ENCODE peak calls at places on chromosomes 12 and 14, in six cellular contexts. One of them, this sample, is unnamed.

GRCh38 chr14:60862283-60862682 is 118.6 kb downstream of the TRMT5 start:
- DNase-seq in NCI-H748 treated with DMSO at 0.1 percent for 48 hours: peak; percentile 79
- DNase-seq in uterus: peak; percentile 61
- DNase-seq in mammary epithelial cell: peak; percentile 14
- DNase-seq in activated CD4-positive, CD25-positive, alpha-beta regulatory T cell: no peak
- DNase-seq in RWPE1: no peak
- DNase-seq in this sample: no peak

GRCh38 chr14:101276309-101277091 is 284.8 kb upstream of the DIO3 start:
- DNase-seq in NCI-H748 treated with DMSO at 0.1 percent for 48 hours: no peak
- DNase-seq in uterus: no peak
- DNase-seq in mammary epithelial cell: no peak
- DNase-seq in activated CD4-positive, CD25-positive, alpha-beta regulatory T cell: no peak
- DNase-seq in RWPE1: no peak
- DNase-seq in this sample: no peak

GRCh38 chr12:119444462-119445044 is 110.0 kb downstream of the CCDC60 start:
- DNase-seq in NCI-H748 treated with DMSO at 0.1 percent for 48 hours: peak; percentile 27
- DNase-seq in uterus: no peak
- DNase-seq in mammary epithelial cell: peak; percentile 3
- DNase-seq in activated CD4-positive, CD25-positive, alpha-beta regulatory T cell: no peak
- DNase-seq in RWPE1: peak; percentile 38
- DNase-seq in this sample: peak; percentile 21

GRCh38 chr12:2396448-2396871 is 343.7 kb downstream of the CACNA1C start:
- DNase-seq in NCI-H748 treated with DMSO at 0.1 percent for 48 hours: no peak
- DNase-seq in uterus: peak; percentile 47
- DNase-seq in mammary epithelial cell: no peak
- DNase-seq in activated CD4-positive, CD25-positive, alpha-beta regulatory T cell: no peak
- DNase-seq in RWPE1: no peak
- DNase-seq in this sample: no peak

GRCh38 chr14:71834308-71835204 is 97.7 kb upstream of the RGS6 start:
- DNase-seq in NCI-H748 treated with DMSO at 0.1 percent for 48 hours: no peak
- DNase-seq in uterus: no peak
- DNase-seq in mammary epithelial cell: no peak
- DNase-seq in activated CD4-positive, CD25-positive, alpha-beta regulatory T cell: no peak
- DNase-seq in RWPE1: no peak
- DNase-seq in this sample: no peak

GRCh38 chr12:40016960-40017359 is 88.9 kb downstream of the SLC2A13 start:
- DNase-seq in NCI-H748 treated with DMSO at 0.1 percent for 48 hours: no peak
- DNase-seq in uterus: no peak
- DNase-seq in mammary epithelial cell: no peak
- DNase-seq in activated CD4-positive, CD25-positive, alpha-beta regulatory T cell: no peak
- DNase-seq in RWPE1: no peak
- DNase-seq in this sample: no peak

GRCh38 chr14:95077380-95077779 is 79.9 kb downstream of the DICER1 start:
- DNase-seq in NCI-H748 treated with DMSO at 0.1 percent for 48 hours: no peak
- DNase-seq in uterus: no peak
- DNase-seq in mammary epithelial cell: no peak
- DNase-seq in activated CD4-positive, CD25-positive, alpha-beta regulatory T cell: no peak
- DNase-seq in RWPE1: no peak
- DNase-seq in this sample: no peak

GRCh38 chr14:94361682-94362081 is 26.7 kb downstream of the SERPINA1 start:
- DNase-seq in NCI-H748 treated with DMSO at 0.1 percent for 48 hours: no peak
- DNase-seq in uterus: no peak
- DNase-seq in mammary epithelial cell: no peak
- DNase-seq in activated CD4-positive, CD25-positive, alpha-beta regulatory T cell: no peak
- DNase-seq in RWPE1: no peak
- DNase-seq in this sample: no peak

GRCh38 chr14:20377171-20377570 is 33.7 kb downstream of the PARP2 start:
- DNase-seq in NCI-H748 treated with DMSO at 0.1 percent for 48 hours: no peak
- DNase-seq in uterus: no peak
- DNase-seq in mammary epithelial cell: no peak
- DNase-seq in activated CD4-positive, CD25-positive, alpha-beta regulatory T cell: no peak
- DNase-seq in RWPE1: no peak
- DNase-seq in this sample: no peak

GRCh38 chr12:31387466-31387865 is 61.5 kb upstream of the SINHCAF start:
- DNase-seq in NCI-H748 treated with DMSO at 0.1 percent for 48 hours: no peak
- DNase-seq in uterus: no peak
- DNase-seq in mammary epithelial cell: peak; percentile 39
- DNase-seq in activated CD4-positive, CD25-positive, alpha-beta regulatory T cell: no peak
- DNase-seq in RWPE1: no peak
- DNase-seq in this sample: no peak

GRCh38 chr14:59274991-59275391 is 86.5 kb downstream of the DAAM1 start:
- DNase-seq in NCI-H748 treated with DMSO at 0.1 percent for 48 hours: no peak
- DNase-seq in uterus: no peak
- DNase-seq in mammary epithelial cell: peak; percentile 57
- DNase-seq in activated CD4-positive, CD25-positive, alpha-beta regulatory T cell: no peak
- DNase-seq in RWPE1: no peak
- DNase-seq in this sample: no peak

GRCh38 chr12:8590842-8591545 is 21.7 kb downstream of the AICDA start:
- DNase-seq in NCI-H748 treated with DMSO at 0.1 percent for 48 hours: no peak
- DNase-seq in uterus: no peak
- DNase-seq in mammary epithelial cell: peak; percentile 40
- DNase-seq in activated CD4-positive, CD25-positive, alpha-beta regulatory T cell: no peak
- DNase-seq in RWPE1: no peak
- DNase-seq in this sample: no peak

GRCh38 chr14:100534528-100535286 is 52.5 kb downstream of the BEGAIN start:
- DNase-seq in NCI-H748 treated with DMSO at 0.1 percent for 48 hours: no peak
- DNase-seq in uterus: peak; percentile 27
- DNase-seq in mammary epithelial cell: no peak
- DNase-seq in activated CD4-positive, CD25-positive, alpha-beta regulatory T cell: no peak
- DNase-seq in RWPE1: no peak
- DNase-seq in this sample: no peak

GRCh38 chr12:105993766-105994165 is 145.0 kb downstream of the NUAK1 start:
- DNase-seq in NCI-H748 treated with DMSO at 0.1 percent for 48 hours: no peak
- DNase-seq in uterus: no peak
- DNase-seq in mammary epithelial cell: no peak
- DNase-seq in activated CD4-positive, CD25-positive, alpha-beta regulatory T cell: no peak
- DNase-seq in RWPE1: no peak
- DNase-seq in this sample: no peak

GRCh38 chr14:104007121-104007520 is 64.8 kb upstream of the RD3L start:
- DNase-seq in NCI-H748 treated with DMSO at 0.1 percent for 48 hours: no peak
- DNase-seq in uterus: no peak
- DNase-seq in mammary epithelial cell: no peak
- DNase-seq in activated CD4-positive, CD25-positive, alpha-beta regulatory T cell: no peak
- DNase-seq in RWPE1: no peak
- DNase-seq in this sample: no peak

GRCh38 chr12:63764481-63764880 is 15.2 kb upstream of the RXYLT1 start:
- DNase-seq in NCI-H748 treated with DMSO at 0.1 percent for 48 hours: no peak
- DNase-seq in uterus: no peak
- DNase-seq in mammary epithelial cell: no peak
- DNase-seq in activated CD4-positive, CD25-positive, alpha-beta regulatory T cell: no peak
- DNase-seq in RWPE1: no peak
- DNase-seq in this sample: no peak

GRCh38 chr12:127272864-127273263 is 994.1 kb upstream of the TMEM132C start:
- DNase-seq in NCI-H748 treated with DMSO at 0.1 percent for 48 hours: no peak
- DNase-seq in uterus: no peak
- DNase-seq in mammary epithelial cell: peak; percentile 97
- DNase-seq in activated CD4-positive, CD25-positive, alpha-beta regulatory T cell: no peak
- DNase-seq in RWPE1: peak; percentile 19
- DNase-seq in this sample: no peak

GRCh38 chr14:61179061-61179675 is 102.0 kb downstream of the TMEM30B start:
- DNase-seq in NCI-H748 treated with DMSO at 0.1 percent for 48 hours: no peak
- DNase-seq in uterus: no peak
- DNase-seq in mammary epithelial cell: no peak
- DNase-seq in activated CD4-positive, CD25-positive, alpha-beta regulatory T cell: no peak
- DNase-seq in RWPE1: no peak
- DNase-seq in this sample: no peak

GRCh38 chr12:75480469-75480949 is at the start of gene GLIPR1:
- DNase-seq in NCI-H748 treated with DMSO at 0.1 percent for 48 hours: no peak
- DNase-seq in uterus: peak; percentile 85
- DNase-seq in mammary epithelial cell: peak; percentile 95
- DNase-seq in activated CD4-positive, CD25-positive, alpha-beta regulatory T cell: peak; percentile 21
- DNase-seq in RWPE1: peak; percentile 87
- DNase-seq in this sample: peak; percentile 65

GRCh38 chr14:99676657-99677056 is 7.4 kb upstream of the CYP46A1 start:
- DNase-seq in NCI-H748 treated with DMSO at 0.1 percent for 48 hours: no peak
- DNase-seq in uterus: no peak
- DNase-seq in mammary epithelial cell: no peak
- DNase-seq in activated CD4-positive, CD25-positive, alpha-beta regulatory T cell: no peak
- DNase-seq in RWPE1: no peak
- DNase-seq in this sample: no peak

GRCh38 chr14:43306053-43306452 is 1201.0 kb downstream of the FSCB start:
- DNase-seq in NCI-H748 treated with DMSO at 0.1 percent for 48 hours: no peak
- DNase-seq in uterus: no peak
- DNase-seq in mammary epithelial cell: no peak
- DNase-seq in activated CD4-positive, CD25-positive, alpha-beta regulatory T cell: no peak
- DNase-seq in RWPE1: no peak
- DNase-seq in this sample: no peak

GRCh38 chr12:129657179-129657578 is 246.6 kb downstream of the TMEM132D start:
- DNase-seq in NCI-H748 treated with DMSO at 0.1 percent for 48 hours: peak; percentile 80
- DNase-seq in uterus: no peak
- DNase-seq in mammary epithelial cell: no peak
- DNase-seq in activated CD4-positive, CD25-positive, alpha-beta regulatory T cell: no peak
- DNase-seq in RWPE1: no peak
- DNase-seq in this sample: no peak

GRCh38 chr14:23365353-23366162 is 586 bp upstream of the EFS start:
- DNase-seq in NCI-H748 treated with DMSO at 0.1 percent for 48 hours: no peak
- DNase-seq in uterus: no peak
- DNase-seq in mammary epithelial cell: no peak
- DNase-seq in activated CD4-positive, CD25-positive, alpha-beta regulatory T cell: no peak
- DNase-seq in RWPE1: peak; percentile 37
- DNase-seq in this sample: no peak

GRCh38 chr12:44654641-44655625 is 221.2 kb downstream of the NELL2 start:
- DNase-seq in NCI-H748 treated with DMSO at 0.1 percent for 48 hours: no peak
- DNase-seq in uterus: no peak
- DNase-seq in mammary epithelial cell: no peak
- DNase-seq in activated CD4-positive, CD25-positive, alpha-beta regulatory T cell: no peak
- DNase-seq in RWPE1: no peak
- DNase-seq in this sample: no peak

GRCh38 chr14:74620497-74620921 is 8.5 kb upstream of the LTBP2 start:
- DNase-seq in NCI-H748 treated with DMSO at 0.1 percent for 48 hours: no peak
- DNase-seq in uterus: no peak
- DNase-seq in mammary epithelial cell: peak; percentile 99
- DNase-seq in activated CD4-positive, CD25-positive, alpha-beta regulatory T cell: no peak
- DNase-seq in RWPE1: peak; percentile 93
- DNase-seq in this sample: no peak

GRCh38 chr12:3611853-3612703 is 121.1 kb downstream of the PRMT8 start:
- DNase-seq in NCI-H748 treated with DMSO at 0.1 percent for 48 hours: no peak
- DNase-seq in uterus: no peak
- DNase-seq in mammary epithelial cell: no peak
- DNase-seq in activated CD4-positive, CD25-positive, alpha-beta regulatory T cell: no peak
- DNase-seq in RWPE1: no peak
- DNase-seq in this sample: no peak

GRCh38 chr12:51522696-51523095 is 68.3 kb upstream of the SCN8A start:
- DNase-seq in NCI-H748 treated with DMSO at 0.1 percent for 48 hours: no peak
- DNase-seq in uterus: no peak
- DNase-seq in mammary epithelial cell: no peak
- DNase-seq in activated CD4-positive, CD25-positive, alpha-beta regulatory T cell: no peak
- DNase-seq in RWPE1: no peak
- DNase-seq in this sample: no peak

GRCh38 chr12:108699955-108700563 is 31.3 kb downstream of the CORO1C start:
- DNase-seq in NCI-H748 treated with DMSO at 0.1 percent for 48 hours: no peak
- DNase-seq in uterus: no peak
- DNase-seq in mammary epithelial cell: no peak
- DNase-seq in activated CD4-positive, CD25-positive, alpha-beta regulatory T cell: no peak
- DNase-seq in RWPE1: no peak
- DNase-seq in this sample: no peak

GRCh38 chr12:91975891-91976290 is 169.8 kb downstream of the BTG1 start:
- DNase-seq in NCI-H748 treated with DMSO at 0.1 percent for 48 hours: no peak
- DNase-seq in uterus: no peak
- DNase-seq in mammary epithelial cell: no peak
- DNase-seq in activated CD4-positive, CD25-positive, alpha-beta regulatory T cell: no peak
- DNase-seq in RWPE1: no peak
- DNase-seq in this sample: no peak

GRCh38 chr12:54571166-54571856 is 17.1 kb downstream of the PPP1R1A start:
- DNase-seq in NCI-H748 treated with DMSO at 0.1 percent for 48 hours: no peak
- DNase-seq in uterus: no peak
- DNase-seq in mammary epithelial cell: no peak
- DNase-seq in activated CD4-positive, CD25-positive, alpha-beta regulatory T cell: no peak
- DNase-seq in RWPE1: no peak
- DNase-seq in this sample: no peak

GRCh38 chr14:34093878-34094277 is 143.0 kb upstream of the EGLN3 start:
- DNase-seq in NCI-H748 treated with DMSO at 0.1 percent for 48 hours: no peak
- DNase-seq in uterus: no peak
- DNase-seq in mammary epithelial cell: no peak
- DNase-seq in activated CD4-positive, CD25-positive, alpha-beta regulatory T cell: no peak
- DNase-seq in RWPE1: no peak
- DNase-seq in this sample: no peak

GRCh38 chr12:93777249-93777648 is 100.1 kb downstream of the CRADD start:
- DNase-seq in NCI-H748 treated with DMSO at 0.1 percent for 48 hours: no peak
- DNase-seq in uterus: no peak
- DNase-seq in mammary epithelial cell: no peak
- DNase-seq in activated CD4-positive, CD25-positive, alpha-beta regulatory T cell: no peak
- DNase-seq in RWPE1: no peak
- DNase-seq in this sample: no peak

GRCh38 chr12:40382217-40382616 is 157.4 kb downstream of the LRRK2 start:
- DNase-seq in NCI-H748 treated with DMSO at 0.1 percent for 48 hours: no peak
- DNase-seq in uterus: no peak
- DNase-seq in mammary epithelial cell: no peak
- DNase-seq in activated CD4-positive, CD25-positive, alpha-beta regulatory T cell: no peak
- DNase-seq in RWPE1: no peak
- DNase-seq in this sample: no peak

GRCh38 chr12:87054225-87054624 is 798.0 kb upstream of the MGAT4C start:
- DNase-seq in NCI-H748 treated with DMSO at 0.1 percent for 48 hours: no peak
- DNase-seq in uterus: no peak
- DNase-seq in mammary epithelial cell: no peak
- DNase-seq in activated CD4-positive, CD25-positive, alpha-beta regulatory T cell: no peak
- DNase-seq in RWPE1: no peak
- DNase-seq in this sample: no peak

GRCh38 chr12:1634590-1635191 is 5.7 kb downstream of the WNT5B start:
- DNase-seq in NCI-H748 treated with DMSO at 0.1 percent for 48 hours: no peak
- DNase-seq in uterus: peak; percentile 71
- DNase-seq in mammary epithelial cell: peak; percentile 43
- DNase-seq in activated CD4-positive, CD25-positive, alpha-beta regulatory T cell: peak; percentile 28
- DNase-seq in RWPE1: peak; percentile 62
- DNase-seq in this sample: peak; percentile 45

GRCh38 chr12:42237052-42237852 is 796 bp downstream of the YAF2 start:
- DNase-seq in NCI-H748 treated with DMSO at 0.1 percent for 48 hours: peak; percentile 47
- DNase-seq in uterus: peak; percentile 64
- DNase-seq in mammary epithelial cell: peak; percentile 73
- DNase-seq in activated CD4-positive, CD25-positive, alpha-beta regulatory T cell: peak; percentile 58
- DNase-seq in RWPE1: peak; percentile 50
- DNase-seq in this sample: peak; percentile 74